ENCODE peak calls at places on chromosomes 1 and 21, in four cellular contexts. O is K562, I is HepG2, P is GM12878. L is an unnamed sample.
A peak's percentile ranks its signal among the peaks of the same experiment; 100 is the strongest.

GRCh38 chr1:14970115-14970798 is 183.3 kb upstream of the TMEM51 start:
- DNase-seq in O (peak; percentile 92), I (peak; percentile 72), P (no peak), L (peak; percentile 69)

GRCh38 chr1:60848583-60849188 is 233.7 kb upstream of the NFIA start:
- DNase-seq in O (peak; percentile 19), I (no peak), P (no peak), L (no peak)

GRCh38 chr1:55081188-55081904 is 42.0 kb downstream of the PCSK9 start:
- DNase-seq in O (no peak), I (no peak), P (no peak), L (no peak)

GRCh38 chr1:245260116-245260882 is 105.5 kb downstream of the KIF26B start:
- DNase-seq in O (no peak), I (no peak), P (no peak), L (peak; percentile 58)

GRCh38 chr1:56434025-56434424 is 145.3 kb downstream of the PLPP3 start:
- DNase-seq in O (no peak), I (peak; percentile 45), P (no peak), L (no peak)

GRCh38 chr1:229341811-229342304 is 989 bp downstream of the CCSAP start:
- DNase-seq in O (no peak), I (no peak), P (no peak), L (no peak)

GRCh38 chr1:80153762-80154555 is 1147.4 kb upstream of the ADGRL4 start:
- DNase-seq in O (no peak), I (no peak), P (no peak), L (no peak)

GRCh38 chr1:235402457-235403200 is 35.4 kb downstream of the TBCE start:
- DNase-seq in O (no peak), I (peak; percentile 62), P (no peak), L (no peak)

GRCh38 chr1:2108213-2108876 is 58.1 kb downstream of the PRKCZ start:
- DNase-seq in O (peak; percentile 85), I (peak; percentile 40), P (no peak), L (peak; percentile 87)

GRCh38 chr21:45080639-45081414 is 6.4 kb downstream of the ADARB1 start:
- DNase-seq in O (peak; percentile 43), I (no peak), P (no peak), L (no peak)

GRCh38 chr1:234731371-234732085 is 121.5 kb upstream of the IRF2BP2 start:
- DNase-seq in O (no peak), I (peak; percentile 59), P (peak; percentile 68), L (no peak)

GRCh38 chr1:94819945-94820746 is at the start of gene SLC44A3:
- DNase-seq in O (no peak), I (peak; percentile 26), P (no peak), L (peak; percentile 88)

GRCh38 chr1:58392083-58392482 is 154.4 kb downstream of the OMA1 start:
- DNase-seq in O (no peak), I (no peak), P (peak; percentile 35), L (no peak)

DNA sequence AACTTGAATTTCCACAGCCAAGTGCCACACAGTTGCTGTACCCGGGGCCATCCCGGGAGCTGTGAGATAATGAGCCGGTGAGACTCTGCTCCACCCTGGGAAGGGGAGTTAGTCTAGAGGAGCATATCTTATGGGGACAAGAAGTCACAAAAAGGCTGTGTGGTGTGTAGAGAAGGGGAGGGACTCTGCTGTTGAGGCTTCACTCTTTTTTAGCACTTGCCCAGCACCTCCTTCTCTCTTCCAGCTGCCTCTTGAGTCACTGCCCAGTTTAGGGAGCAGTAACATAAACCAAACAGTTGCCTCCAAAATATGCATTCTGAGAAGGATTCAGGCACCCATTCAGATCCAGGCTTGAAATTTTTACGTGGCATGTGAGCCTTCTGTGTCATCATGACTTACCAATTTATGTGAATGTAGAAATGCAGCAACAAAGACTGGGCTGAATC is 744 bp upstream of the WDR26 start:
- DNase-seq in O (peak; percentile 72), I (no peak), P (no peak), L (no peak)
- TF ChIP-seq ZBTB33 in O (no peak), I (no peak), P (no peak), L (no peak)

GRCh38 chr1:34858901-34859441 is 578 bp downstream of the SMIM12 start:
- DNase-seq in O (peak; percentile 40), I (no peak), P (no peak), L (no peak)
- TF ChIP-seq FOXM1 in O (no peak), I (no peak), P (no peak), L (no peak)

GRCh38 chr1:25356848-25357247 is 18.7 kb downstream of the TMEM50A start:
- DNase-seq in O (no peak), I (no peak), P (no peak), L (no peak)

GRCh38 chr1:25361901-25362300 is 23.8 kb downstream of the TMEM50A start:
- DNase-seq in O (no peak), I (no peak), P (no peak), L (no peak)

GRCh38 chr1:25355841-25356395 is 17.8 kb downstream of the TMEM50A start:
- DNase-seq in O (peak; percentile 46), I (no peak), P (no peak), L (no peak)

GRCh38 chr1:25356441-25356840 is 18.3 kb downstream of the TMEM50A start:
- DNase-seq in O (no peak), I (no peak), P (no peak), L (no peak)

DNA sequence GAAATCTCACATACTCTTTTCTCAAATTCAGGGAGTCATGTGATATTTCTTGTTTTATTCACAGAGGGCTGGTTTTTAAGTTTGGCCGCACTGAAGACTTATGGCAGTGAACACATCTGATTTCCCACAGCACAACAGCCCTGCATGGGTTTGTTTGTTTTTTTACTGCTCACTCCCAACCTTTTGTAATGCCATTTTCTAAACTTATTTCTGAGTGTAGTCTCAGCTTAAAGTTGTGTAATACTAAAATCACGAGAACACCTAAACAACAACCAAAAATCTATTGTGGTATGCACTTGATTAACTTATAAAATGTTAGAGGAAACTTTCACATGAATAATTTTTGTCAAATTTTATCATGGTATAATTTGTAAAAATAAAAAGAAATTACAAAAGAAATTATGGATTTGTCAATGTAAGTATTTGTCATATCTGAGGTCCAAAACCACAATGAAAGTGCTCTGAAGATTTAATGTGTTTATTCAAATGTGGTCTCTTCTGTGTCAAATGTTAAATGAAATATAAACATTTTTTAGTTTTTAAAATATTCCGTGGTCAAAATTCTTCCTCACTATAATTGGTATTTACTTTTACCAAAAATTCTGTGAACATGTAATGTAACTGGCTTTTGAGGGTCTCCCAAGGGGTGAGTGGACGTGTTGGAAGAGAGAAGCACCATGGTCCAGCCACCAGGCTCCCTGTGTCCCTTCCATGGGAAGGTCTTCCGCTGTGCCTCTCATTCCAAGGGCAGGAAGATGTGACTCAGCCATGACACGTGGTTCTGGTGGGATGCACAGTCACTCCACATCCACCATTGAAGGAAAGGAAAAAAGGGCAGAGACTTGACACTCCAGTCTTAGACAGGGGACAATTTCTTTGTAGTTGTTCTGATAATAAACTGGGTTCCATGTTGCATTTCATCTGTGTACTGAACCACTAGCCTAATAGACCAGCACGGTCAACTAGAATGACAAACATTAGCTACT is 22.8 kb downstream of the TMEM50A start:
- DNase-seq in O (peak; percentile 51), I (no peak), P (no peak), L (no peak)
- TF ChIP-seq ZBTB33 in O (no peak), I (no peak), P (no peak), L (no peak)

DNA sequence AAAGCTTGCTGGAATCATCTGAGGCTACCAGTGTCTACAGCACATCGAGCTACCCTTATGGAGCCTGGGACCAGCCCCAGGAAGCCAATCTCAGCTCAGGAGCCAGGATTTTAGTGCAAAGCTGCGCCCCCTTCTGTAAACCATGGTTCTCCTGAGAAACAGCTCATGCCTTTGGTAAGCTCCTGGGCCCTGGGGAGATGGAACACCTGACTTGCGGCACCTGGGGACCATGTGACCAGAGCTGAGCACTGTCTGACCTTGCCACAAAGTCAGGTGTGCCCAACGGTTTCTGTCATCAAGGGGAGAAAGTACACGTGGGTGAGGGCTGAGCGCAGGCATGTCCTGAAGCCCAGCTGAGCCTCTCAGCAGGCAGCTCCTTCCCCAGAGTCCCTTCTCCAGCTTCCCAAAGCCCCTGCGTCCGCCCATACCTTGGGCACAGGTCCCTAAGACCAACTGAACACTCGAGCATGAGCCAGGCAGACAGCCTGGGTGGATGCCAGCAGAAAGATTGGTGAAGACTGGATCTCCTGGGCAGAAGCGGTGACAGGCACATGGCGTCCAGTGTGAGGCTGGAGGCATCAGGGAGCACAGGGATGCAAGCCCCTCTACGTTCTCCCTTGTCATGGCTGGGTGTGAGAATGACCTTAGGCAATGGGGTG is 57.9 kb upstream of the TENT5B start:
- DNase-seq in O (no peak), I (no peak), P (no peak), L (no peak)
- TF ChIP-seq FOXM1 in O (no peak), I (no peak), P (no peak), L (no peak)